ENCODE peak calls at places on chromosome 18, in five cellular contexts. M is K562, V is ovary, T is HepG2, X is upper lobe of left lung. J is an unnamed sample. For H3K4me1, the result is how much of the 10 kb centered on the place peaks cover.

GRCh38 chr18:44826418-44827259 is 146.0 kb downstream of the SETBP1 start:
- DNase-seq in X (no peak), V (peak), M (no peak), T (no peak), J (peak)

GRCh38 chr18:56185126-56185525 is 453.3 kb downstream of the TXNL1 start:
- DNase-seq in V (no peak), M (no peak), T (no peak), X (no peak), J (no peak)

GRCh38 chr18:12741351-12741750 is 38.5 kb downstream of the PSMG2 start:
- DNase-seq in V (no peak), X (no peak), T (peak), M (no peak), J (no peak)

GRCh38 chr18:57075716-57076400 is 71.0 kb upstream of the BOD1L2 start:
- DNase-seq in X (no peak), T (no peak), V (no peak), M (no peak), J (no peak)

GRCh38 chr18:37574113-37574512 is 8.5 kb upstream of the CELF4 start:
- DNase-seq in V (no peak), M (no peak), T (no peak), X (no peak), J (no peak)

GRCh38 chr18:1906421-1906820 is 664.9 kb downstream of the METTL4 start:
- DNase-seq in V (no peak), X (no peak), T (no peak), M (no peak), J (no peak)

GRCh38 chr18:79479761-79480161 is 84.0 kb downstream of the NFATC1 start:
- DNase-seq in T (no peak), X (peak), M (no peak), V (no peak), J (peak)

GRCh38 chr18:12857215-12857924 is 26.7 kb downstream of the PTPN2 start:
- DNase-seq in T (no peak), X (no peak), V (no peak), M (no peak), J (no peak)

GRCh38 chr18:39198376-39198775 is 1632.8 kb upstream of the CELF4 start:
- DNase-seq in V (no peak), X (no peak), T (no peak), M (no peak), J (no peak)

GRCh38 chr18:26468931-26469340 is 79.4 kb downstream of the KCTD1 start:
- DNase-seq in T (peak), X (no peak), V (no peak), M (peak), J (no peak)

GRCh38 chr18:70249118-70249517 is 39.7 kb upstream of the SOCS6 start:
- DNase-seq in X (no peak), T (no peak), M (no peak), V (no peak), J (no peak)

GRCh38 chr18:22467760-22468553 is 50.2 kb upstream of the CTAGE1 start:
- DNase-seq in T (no peak), M (no peak), X (no peak), V (no peak), J (no peak)

GRCh38 chr18:48027401-48027931 is 97.0 kb upstream of the SMAD2 start:
- DNase-seq in T (no peak), X (no peak), V (no peak), M (no peak), J (peak)

GRCh38 chr18:46387426-46388131 is 269.4 kb downstream of the LOXHD1 start:
- DNase-seq in T (no peak), V (no peak), M (no peak), X (no peak), J (no peak)

GRCh38 chr18:24982831-24983230 is 369.1 kb downstream of the ZNF521 start:
- DNase-seq in X (no peak), M (no peak), V (no peak), T (no peak), J (no peak)

GRCh38 chr18:43870626-43871025 is 593.3 kb upstream of the SYT4 start:
- DNase-seq in T (no peak), V (no peak), M (no peak), X (no peak), J (no peak)

GRCh38 chr18:3910507-3910906 is 460.5 kb downstream of the TGIF1 start:
- DNase-seq in T (no peak), X (no peak), V (no peak), M (no peak), J (no peak)

GRCh38 chr18:25921677-25922421 is 168.6 kb downstream of the SS18 start:
- DNase-seq in M (peak), V (no peak), X (no peak), T (peak), J (no peak)

GRCh38 chr18:52190630-52191029 is 149.4 kb upstream of the DCC start:
- DNase-seq in X (no peak), T (no peak), M (no peak), V (no peak), J (no peak)

GRCh38 chr18:14943967-14944636 is 196.1 kb downstream of the ANKRD30B start:
- DNase-seq in V (no peak), M (no peak), T (no peak), X (no peak), J (peak)

GRCh38 chr18:23977709-23978483 is 36.7 kb upstream of the TTC39C start:
- DNase-seq in M (no peak), X (no peak), T (no peak), V (no peak), J (no peak)

GRCh38 chr18:67266591-67267237 is 249.8 kb downstream of the DSEL start:
- DNase-seq in V (no peak), M (no peak), T (no peak), X (no peak), J (no peak)

GRCh38 chr18:40293311-40293710 is 1661.7 kb upstream of the PIK3C3 start:
- DNase-seq in X (no peak), V (no peak), T (no peak), M (no peak), J (no peak)

GRCh38 chr18:2325308-2325849 is 245.9 kb downstream of the METTL4 start:
- DNase-seq in T (no peak), V (no peak), X (no peak), M (peak), J (no peak)

GRCh38 chr18:49756135-49756534 is 57.2 kb downstream of the ACAA2 start:
- DNase-seq in M (no peak), V (no peak), T (no peak), X (no peak), J (no peak)

GRCh38 chr18:32674491-32674890 is 98.3 kb downstream of the KLHL14 start:
- DNase-seq in M (no peak), X (no peak), T (peak), V (no peak), J (no peak)

GRCh38 chr18:26386002-26386401 is 159.8 kb downstream of the TAF4B start:
- DNase-seq in T (peak), M (no peak), V (no peak), X (no peak), J (no peak)

GRCh38 chr18:37889963-37890362 is 324.4 kb upstream of the CELF4 start:
- DNase-seq in M (no peak), T (no peak), X (no peak), V (no peak), J (no peak)

GRCh38 chr18:70036168-70036567 is 88.5 kb upstream of the CD226 start:
- DNase-seq in T (no peak), V (no peak), M (no peak), X (no peak), J (no peak)

GRCh38 chr18:37330173-37330572 is 235.4 kb downstream of the CELF4 start:
- DNase-seq in M (no peak), X (no peak), T (no peak), V (no peak), J (no peak)

GRCh38 chr18:61400714-61401113 is 67.5 kb downstream of the CDH20 start:
- DNase-seq in X (no peak), M (no peak), V (no peak), T (no peak), J (no peak)

GRCh38 chr18:45517181-45517741 is 98.0 kb upstream of the SLC14A2 start:
- DNase-seq in X (peak), V (peak), T (no peak), M (no peak), J (peak)

GRCh38 chr18:76803413-76803812 is 18.9 kb upstream of the ZNF236 start:
- DNase-seq in X (no peak), T (no peak), M (no peak), V (no peak), J (no peak)

DNA sequence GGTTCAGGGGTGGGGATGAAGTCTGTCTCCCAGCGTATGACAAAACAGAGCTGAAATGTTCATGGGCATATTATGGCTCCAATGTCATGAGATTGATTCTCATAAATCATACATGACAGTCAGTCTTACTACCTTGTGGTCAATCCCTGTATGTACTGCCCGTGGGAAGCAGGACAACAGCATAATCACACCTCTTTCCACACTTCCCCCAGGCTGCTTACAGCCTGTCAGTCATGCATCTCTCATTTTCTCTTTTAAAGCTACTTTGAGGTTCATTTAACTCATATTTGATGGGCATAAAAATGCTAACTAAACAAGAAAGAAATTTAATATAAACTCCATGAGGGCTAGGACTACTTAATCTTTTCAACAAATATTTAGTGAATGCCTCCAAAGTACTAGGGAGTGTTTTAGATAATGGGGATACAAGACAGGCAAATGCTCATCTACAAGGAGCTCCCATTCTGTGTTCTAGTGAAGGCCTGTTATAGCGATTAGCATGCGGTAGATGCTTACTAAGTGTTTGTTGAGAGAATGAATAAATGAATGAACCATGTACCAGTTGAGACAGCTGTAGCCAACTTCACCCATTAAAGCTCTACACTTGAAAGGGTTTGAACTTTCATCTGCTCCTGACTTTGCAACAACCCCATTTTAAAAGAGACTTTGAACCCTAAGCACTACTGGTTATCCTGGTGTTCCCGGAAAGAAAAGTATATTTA is 89.1 kb downstream of the ALPK2 start:
- DNase-seq in X (no peak), M (no peak), V (no peak), T (peak), J (no peak)
- H3K4me1 ChIP-seq in X (under half), M (under half), V (under half), T (half or more), J (under half)

DNA sequence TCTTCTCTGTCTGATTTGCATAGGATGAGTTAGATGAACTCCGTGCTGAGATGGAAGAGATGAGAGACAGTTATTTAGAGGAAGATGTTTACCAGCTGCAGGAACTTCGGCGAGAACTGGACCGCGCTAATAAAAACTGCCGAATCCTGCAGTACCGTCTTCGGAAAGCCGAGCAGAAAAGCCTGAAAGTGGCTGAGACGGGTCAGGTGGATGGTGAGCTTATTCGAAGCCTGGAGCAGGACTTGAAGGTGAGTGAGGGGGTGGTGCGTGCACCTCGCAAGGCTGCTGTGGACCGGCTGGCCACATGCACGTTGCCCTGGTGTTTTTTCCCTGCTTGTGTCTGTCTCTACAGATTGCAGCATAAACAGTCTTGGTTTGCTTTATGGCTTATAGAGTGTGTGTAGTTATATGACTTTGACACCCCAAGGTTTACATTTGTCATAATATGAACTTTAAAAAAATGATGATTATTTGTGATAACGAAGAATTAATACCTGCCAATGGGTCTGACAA is 13.1 kb downstream of the MTCL1 start:
- DNase-seq in X (no peak), M (no peak), T (no peak), V (no peak), J (no peak)
- TF ChIP-seq CTCF in X (no peak), M (no peak), T (no peak), V (no peak), J (no peak)

GRCh38 chr18:28690100-28690499 is 513.2 kb upstream of the CDH2 start:
- DNase-seq in V (no peak), M (no peak), X (no peak), T (no peak), J (no peak)

GRCh38 chr18:28692337-28692736 is 515.4 kb upstream of the CDH2 start:
- DNase-seq in M (no peak), X (no peak), T (no peak), V (no peak), J (no peak)

GRCh38 chr18:28684746-28685145 is 507.8 kb upstream of the CDH2 start:
- DNase-seq in X (no peak), T (no peak), V (no peak), M (no peak), J (no peak)

GRCh38 chr18:28690836-28691835 is 514.2 kb upstream of the CDH2 start:
- DNase-seq in V (no peak), T (no peak), M (no peak), X (no peak), J (no peak)

GRCh38 chr18:28689591-28689990 is 512.7 kb upstream of the CDH2 start:
- DNase-seq in X (no peak), M (no peak), V (no peak), T (no peak), J (no peak)
- TF ChIP-seq EP300 in X (no peak), M (no peak), V (no peak), T (no peak), J (no peak)

DNA sequence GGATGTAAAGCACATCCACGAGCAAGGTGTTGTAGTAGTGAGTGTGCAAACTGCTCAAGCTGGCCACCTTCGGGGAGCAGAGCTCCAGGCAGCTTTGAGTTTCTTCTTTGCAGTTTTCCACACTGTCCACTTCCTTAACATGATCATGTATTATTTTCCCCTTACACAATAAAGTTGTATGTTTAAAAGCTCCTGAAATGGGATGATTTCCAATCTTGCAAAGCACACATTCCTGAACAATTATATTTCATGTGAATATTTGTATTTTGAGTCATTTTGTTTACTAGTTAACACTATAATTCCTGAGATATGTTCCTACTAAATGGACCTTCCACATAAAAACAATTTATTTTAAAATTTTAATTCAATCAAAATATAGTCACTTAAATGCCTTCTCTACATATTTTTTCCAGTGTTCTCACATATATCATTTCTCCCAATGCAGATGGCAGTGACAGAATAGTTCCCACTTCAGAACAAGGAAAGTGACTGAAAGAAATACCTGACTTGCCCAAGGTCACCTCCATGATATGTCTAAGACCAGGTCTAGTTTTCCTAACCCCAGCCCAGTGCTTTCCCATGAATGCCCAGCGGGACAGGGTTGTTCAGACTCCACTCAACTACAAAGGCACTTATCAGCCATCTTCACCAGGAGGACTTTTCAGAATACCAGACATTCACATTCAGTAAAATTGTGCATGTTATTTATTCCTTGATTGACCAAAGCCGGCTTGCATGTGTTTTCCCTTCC is 5.5 kb downstream of the CYB5A start:
- DNase-seq in M (no peak), T (no peak), X (no peak), V (no peak), J (no peak)
- H3K4me1 ChIP-seq in M (under half), T (half or more), X (half or more), V (under half), J (half or more)